ENCODE peak calls at places on chromosomes 13 and 19, in six cellular contexts. I is ovary, H is neural progenitor cell, S is left lung, P is cardiac muscle cell, E is hepatocyte. R is an unnamed sample.

GRCh38 chr13:24071423-24072075 is 89.0 kb upstream of the SPATA13 start:
- DNase-seq in P (no peak), S (no peak), E (no peak), I (no peak), H (no peak), R (no peak)

GRCh38 chr13:103289661-103290060 is 223.4 kb upstream of the SLC10A2 start:
- DNase-seq in H (no peak), S (no peak), E (no peak), P (no peak), I (no peak), R (no peak)

GRCh38 chr19:4577020-4577782 is 17.7 kb upstream of the SEMA6B start:
- DNase-seq in I (no peak), S (no peak), E (peak; percentile 8), H (no peak), P (no peak), R (no peak)

GRCh38 chr13:48828962-48829405 is 146.7 kb upstream of the FNDC3A start:
- DNase-seq in S (no peak), E (peak; percentile 20), P (no peak), H (no peak), I (no peak), R (no peak)

GRCh38 chr19:3968556-3969434 is 2.1 kb downstream of the DAPK3 start:
- DNase-seq in E (peak; percentile 96), P (peak; percentile 98), S (no peak), I (peak; percentile 91), H (peak; percentile 96), R (peak; percentile 85)

GRCh38 chr19:6710273-6711077 is 10.0 kb downstream of the C3 start:
- DNase-seq in P (no peak), I (no peak), H (peak; percentile 60), S (peak; percentile 79), E (no peak), R (no peak)

GRCh38 chr19:46616631-46617322 is 8.1 kb downstream of the PTGIR start:
- DNase-seq in P (peak; percentile 81), S (peak; percentile 86), H (peak; percentile 83), I (peak; percentile 45), E (peak; percentile 83), R (no peak)

GRCh38 chr19:3949997-3950859 is 17.4 kb downstream of the NMRK2 start:
- DNase-seq in E (no peak), H (no peak), S (no peak), I (no peak), P (no peak), R (no peak)

GRCh38 chr19:38417544-38418506 is 8.2 kb downstream of the RASGRP4 start:
- DNase-seq in P (peak; percentile 48), E (peak; percentile 78), I (peak; percentile 34), S (peak; percentile 96), H (peak; percentile 84), R (peak; percentile 67)

GRCh38 chr13:69946443-69946955 is 161.1 kb upstream of the ATXN8OS start:
- DNase-seq in S (no peak), E (no peak), I (no peak), P (no peak), H (no peak), R (no peak)

GRCh38 chr13:104678161-104678560 is 1611.9 kb upstream of the SLC10A2 start:
- DNase-seq in I (no peak), H (no peak), P (no peak), E (no peak), S (no peak), R (no peak)

GRCh38 chr19:38869160-38869835 is 8.8 kb downstream of the RINL start:
- DNase-seq in I (no peak), P (no peak), H (no peak), E (no peak), S (peak; percentile 81), R (no peak)

GRCh38 chr13:79792716-79793115 is 311.8 kb downstream of the NDFIP2 start:
- DNase-seq in E (no peak), P (no peak), H (no peak), S (no peak), I (no peak), R (no peak)

GRCh38 chr19:55809381-55810058 is 22.3 kb downstream of the NLRP11 start:
- DNase-seq in P (no peak), E (peak; percentile 41), I (peak; percentile 15), H (peak; percentile 43), S (peak; percentile 71), R (peak; percentile 6)

GRCh38 chr13:37418490-37418889 is 180.1 kb downstream of the POSTN start:
- DNase-seq in I (no peak), P (no peak), H (no peak), S (no peak), E (no peak), R (no peak)

GRCh38 chr13:76890036-76890435 is 3.8 kb upstream of the KCTD12 start:
- DNase-seq in S (no peak), E (no peak), P (no peak), H (no peak), I (no peak), R (no peak)

GRCh38 chr19:2767688-2768087 is 15.4 kb downstream of the SGTA start:
- DNase-seq in E (no peak), I (no peak), H (no peak), S (no peak), P (no peak), R (no peak)

GRCh38 chr19:41321600-41322270 is 11.8 kb downstream of the CCDC97 start:
- DNase-seq in P (peak; percentile 66), H (peak; percentile 80), I (peak; percentile 60), E (peak; percentile 60), S (peak; percentile 69), R (no peak)

GRCh38 chr13:58889474-58889873 is 1257.9 kb downstream of the PCDH17 start:
- DNase-seq in E (no peak), I (no peak), H (no peak), P (no peak), S (no peak), R (no peak)

GRCh38 chr13:78478183-78478582 is 125.2 kb downstream of the POU4F1 start:
- DNase-seq in I (no peak), P (no peak), S (no peak), H (peak; percentile 65), E (no peak), R (no peak)

GRCh38 chr19:41694831-41695635 is 7.0 kb upstream of the CEACAM7 start:
- DNase-seq in E (no peak), P (no peak), I (no peak), S (no peak), H (no peak), R (no peak)

GRCh38 chr13:75310005-75310580 is 171.9 kb downstream of the TBC1D4 start:
- DNase-seq in P (no peak), E (no peak), H (no peak), I (no peak), S (no peak), R (no peak)

GRCh38 chr13:32941368-32941767 is 74.9 kb upstream of the KL start:
- DNase-seq in I (no peak), H (no peak), E (no peak), P (no peak), S (no peak), R (no peak)

GRCh38 chr19:8877854-8878705 is 45.9 kb downstream of the MBD3L1 start:
- DNase-seq in E (no peak), P (no peak), I (no peak), H (peak; percentile 2), S (no peak), R (no peak)

GRCh38 chr13:66446413-66446812 is 783.7 kb downstream of the PCDH9 start:
- DNase-seq in P (no peak), S (no peak), H (no peak), I (no peak), E (no peak), R (no peak)

GRCh38 chr19:30256510-30256850 is 115.7 kb upstream of the ZNF536 start:
- DNase-seq in I (no peak), S (no peak), P (no peak), H (no peak), E (no peak), R (no peak)

GRCh38 chr13:89066868-89067466 is 1395.8 kb downstream of the SLITRK5 start:
- DNase-seq in I (no peak), P (peak; percentile 75), H (peak; percentile 75), E (peak; percentile 77), S (no peak), R (no peak)

GRCh38 chr19:37654118-37654517 is 1.1 kb downstream of the ZFP30 start:
- DNase-seq in S (no peak), H (no peak), I (no peak), E (no peak), P (no peak), R (no peak)

GRCh38 chr13:21684576-21684975 is 13.7 kb downstream of the FGF9 start:
- DNase-seq in E (no peak), H (no peak), I (no peak), P (no peak), S (no peak), R (no peak)

DNA sequence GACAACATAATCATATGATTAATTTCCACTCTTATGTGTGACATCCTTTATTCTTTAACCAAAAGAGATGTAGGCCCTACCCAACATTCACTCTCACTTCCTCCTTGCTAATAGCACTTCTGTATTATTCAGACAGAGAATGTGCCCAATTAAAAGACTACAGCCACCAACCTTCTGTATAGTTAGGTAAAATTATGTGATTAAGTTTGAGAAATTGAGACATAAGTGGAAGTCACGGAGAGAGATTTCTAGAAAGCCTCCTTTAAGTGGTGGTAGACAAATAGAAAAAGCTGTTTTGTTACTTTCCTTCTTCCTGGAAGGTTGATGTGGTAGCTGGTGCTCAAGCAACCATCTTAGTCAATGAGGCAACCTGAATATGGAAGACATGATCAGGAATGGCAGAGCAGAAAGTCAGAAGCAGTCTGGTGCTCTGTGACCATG is 14.8 kb downstream of the EPSTI1 start:
- DNase-seq in E (no peak), S (no peak), H (no peak), I (no peak), P (no peak), R (no peak)
- H3K27ac ChIP-seq in E (no peak overlapping the region), S (no peak overlapping the region), H (no peak overlapping the region), I (no peak overlapping the region), P (no peak overlapping the region), R (no peak overlapping the region)

DNA sequence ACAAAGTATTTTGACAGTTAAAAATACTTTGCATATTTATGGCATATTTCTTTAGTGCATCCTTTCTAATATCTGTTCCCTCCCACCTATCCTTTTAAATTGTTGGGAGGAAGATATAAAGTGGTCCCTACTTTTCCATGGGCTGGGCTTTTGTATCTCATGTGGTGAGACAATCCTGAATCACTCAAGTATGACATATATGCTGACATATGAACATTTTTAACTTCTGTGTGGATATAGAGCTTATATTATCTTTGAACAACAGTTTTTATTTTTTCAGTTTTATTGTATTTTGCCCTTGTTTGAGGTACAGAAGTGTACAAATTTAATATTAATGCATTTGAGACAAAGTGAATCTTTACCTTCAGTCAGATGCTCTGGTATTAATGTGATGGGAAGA is 3.4 kb downstream of the ZMYM2 start:
- DNase-seq in H (no peak), P (no peak), I (no peak), E (no peak), S (no peak), R (no peak)
- H3K4me3 ChIP-seq in H (peak overlapping the region; percentile 94), P (peak overlapping the region; percentile 13), I (no peak overlapping the region), E (peak overlapping the region; percentile 8), S (no peak overlapping the region), R (no peak overlapping the region)

DNA sequence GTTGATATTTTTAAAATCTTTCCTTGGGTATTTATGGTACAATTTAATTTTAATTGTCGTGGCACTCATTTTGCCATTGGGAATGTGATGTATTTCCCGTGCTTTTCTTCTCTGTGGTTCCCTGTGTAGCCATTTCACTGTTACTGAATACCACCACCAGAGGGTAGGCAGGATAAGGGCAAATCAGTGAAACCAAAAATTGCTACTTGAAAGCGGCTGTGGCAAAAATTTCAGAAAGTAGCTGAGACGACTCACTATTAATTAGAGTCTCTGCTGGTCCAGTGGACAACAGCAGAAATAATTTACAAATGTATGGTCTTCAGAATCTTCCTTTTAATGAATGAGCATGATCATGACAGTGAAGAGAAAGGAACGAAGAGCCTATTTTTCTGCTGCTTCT is 34.4 kb upstream of the MIR17HG start:
- DNase-seq in E (peak; percentile 20), I (no peak), P (peak; percentile 29), S (no peak), H (peak; percentile 56), R (no peak)
- TF ChIP-seq CTCF in E (peak; percentile 50), I (peak; percentile 25), P (peak; percentile 57), S (peak; percentile 33), H (peak; percentile 58), R (peak; percentile 42)

GRCh38 chr19:16576690-16577530 is 4.7 kb upstream of the SLC35E1 start:
- DNase-seq in E (no peak), P (no peak), I (no peak), H (no peak), S (no peak), R (no peak)
- H3K27ac ChIP-seq in E (no peak overlapping the region), P (no peak overlapping the region), I (no peak overlapping the region), H (no peak overlapping the region), S (no peak overlapping the region), R (peak overlapping the region; percentile 30)